ENCODE peak calls at places on chromosomes 12 and 14, in four cellular contexts. K is dorsolateral prefrontal cortex, W is left kidney, S is H4. Y is an unnamed sample.

GRCh38 chr14:45051180-45051579 is 32.7 kb upstream of the PRPF39 start:
- DNase-seq in K (no peak), W (no peak), S (no peak), Y (no peak)

GRCh38 chr12:1575287-1575798 is 19.0 kb downstream of the FBXL14 start:
- DNase-seq in K (no peak), W (no peak), S (no peak), Y (no peak)

GRCh38 chr12:93122569-93123091 is 193.5 kb upstream of the EEA1 start:
- DNase-seq in K (no peak), W (peak), S (no peak), Y (peak)

GRCh38 chr14:68358500-68358899 is 434.4 kb downstream of the ZFP36L1 start:
- DNase-seq in K (no peak), W (peak), S (no peak), Y (no peak)

GRCh38 chr12:120835657-120836056 is 68.5 kb downstream of the SPPL3 start:
- DNase-seq in K (no peak), W (no peak), S (no peak), Y (no peak)

GRCh38 chr14:54877015-54877702 is 25.5 kb downstream of the GCH1 start:
- DNase-seq in K (no peak), W (peak), S (no peak), Y (no peak)

GRCh38 chr12:114339626-114340025 is 66.3 kb downstream of the TBX5 start:
- DNase-seq in K (no peak), W (no peak), S (no peak), Y (no peak)

GRCh38 chr14:34875031-34875922 is at the start of gene BAZ1A:
- DNase-seq in K (no peak), W (peak), S (peak), Y (peak)

Y was measured in hepatocyte.